ENCODE peak calls at places on chromosomes 7 and 10, in seven cellular contexts. D, N, O, L, T, R and M are unnamed samples.

GRCh38 chr7:137093198-137093597 is 224.7 kb downstream of the CHRM2 start:
- DNase-seq in D (no peak), N (no peak), O (no peak), L (no peak), T (no peak), R (no peak), M (no peak)

GRCh38 chr10:97017474-97017903 is 168.3 kb downstream of the SLIT1 start:
- DNase-seq in D (no peak), N (no peak), O (no peak), L (no peak), T (no peak), R (no peak), M (no peak)

GRCh38 chr7:55073051-55073511 is 54.3 kb downstream of the EGFR start:
- DNase-seq in D (no peak), N (peak), O (no peak), L (no peak), T (no peak), R (peak), M (no peak)

GRCh38 chr10:132132391-132132841 is 54.3 kb upstream of the DPYSL4 start:
- DNase-seq in D (no peak), N (no peak), O (no peak), L (no peak), T (no peak), R (no peak), M (no peak)

GRCh38 chr10:18594574-18595156 is 56.7 kb downstream of the NSUN6 start:
- DNase-seq in D (no peak), N (no peak), O (no peak), L (peak), T (no peak), R (no peak), M (no peak)

GRCh38 chr7:53358301-53358700 is 322.9 kb downstream of the POM121L12 start:
- DNase-seq in D (no peak), N (no peak), O (no peak), L (no peak), T (no peak), R (no peak), M (no peak)

GRCh38 chr10:112225771-112226438 is 42.3 kb upstream of the GPAM start:
- DNase-seq in D (no peak), N (no peak), O (no peak), L (no peak), T (no peak), R (no peak), M (no peak)

GRCh38 chr10:34002896-34003295 is 668.4 kb upstream of the NRP1 start:
- DNase-seq in D (no peak), N (no peak), O (no peak), L (no peak), T (no peak), R (no peak), M (no peak)

GRCh38 chr10:75495434-75496190 is 64.2 kb downstream of the LRMDA start:
- DNase-seq in D (no peak), N (no peak), O (no peak), L (no peak), T (no peak), R (no peak), M (no peak)

GRCh38 chr10:44416021-44416758 is 31.3 kb upstream of the CXCL12 start:
- DNase-seq in D (peak), N (peak), O (peak), L (no peak), T (no peak), R (no peak), M (no peak)

GRCh38 chr10:34295142-34295548 is 520.0 kb downstream of the PARD3 start:
- DNase-seq in D (no peak), N (peak), O (no peak), L (no peak), T (no peak), R (peak), M (no peak)

GRCh38 chr10:80555415-80555814 is 17.7 kb downstream of the SH2D4B start:
- DNase-seq in D (no peak), N (no peak), O (no peak), L (no peak), T (no peak), R (no peak), M (no peak)

GRCh38 chr7:5629941-5630340 is 151.5 kb downstream of the RNF216 start:
- DNase-seq in D (no peak), N (peak), O (no peak), L (no peak), T (peak), R (peak), M (no peak)

GRCh38 chr10:115117301-115117700 is 24.1 kb downstream of the ATRNL1 start:
- DNase-seq in D (no peak), N (no peak), O (no peak), L (no peak), T (no peak), R (no peak), M (no peak)

GRCh38 chr10:14409247-14409646 is 78.5 kb upstream of the FRMD4A start:
- DNase-seq in D (no peak), N (no peak), O (no peak), L (no peak), T (no peak), R (no peak), M (no peak)

GRCh38 chr10:13795653-13796555 is 209.1 kb downstream of the PRPF18 start:
- DNase-seq in D (no peak), N (no peak), O (no peak), L (no peak), T (no peak), R (no peak), M (no peak)

GRCh38 chr7:129150199-129150996 is 5.9 kb downstream of the TSPAN33 start:
- DNase-seq in D (no peak), N (no peak), O (no peak), L (no peak), T (no peak), R (no peak), M (no peak)

DNA sequence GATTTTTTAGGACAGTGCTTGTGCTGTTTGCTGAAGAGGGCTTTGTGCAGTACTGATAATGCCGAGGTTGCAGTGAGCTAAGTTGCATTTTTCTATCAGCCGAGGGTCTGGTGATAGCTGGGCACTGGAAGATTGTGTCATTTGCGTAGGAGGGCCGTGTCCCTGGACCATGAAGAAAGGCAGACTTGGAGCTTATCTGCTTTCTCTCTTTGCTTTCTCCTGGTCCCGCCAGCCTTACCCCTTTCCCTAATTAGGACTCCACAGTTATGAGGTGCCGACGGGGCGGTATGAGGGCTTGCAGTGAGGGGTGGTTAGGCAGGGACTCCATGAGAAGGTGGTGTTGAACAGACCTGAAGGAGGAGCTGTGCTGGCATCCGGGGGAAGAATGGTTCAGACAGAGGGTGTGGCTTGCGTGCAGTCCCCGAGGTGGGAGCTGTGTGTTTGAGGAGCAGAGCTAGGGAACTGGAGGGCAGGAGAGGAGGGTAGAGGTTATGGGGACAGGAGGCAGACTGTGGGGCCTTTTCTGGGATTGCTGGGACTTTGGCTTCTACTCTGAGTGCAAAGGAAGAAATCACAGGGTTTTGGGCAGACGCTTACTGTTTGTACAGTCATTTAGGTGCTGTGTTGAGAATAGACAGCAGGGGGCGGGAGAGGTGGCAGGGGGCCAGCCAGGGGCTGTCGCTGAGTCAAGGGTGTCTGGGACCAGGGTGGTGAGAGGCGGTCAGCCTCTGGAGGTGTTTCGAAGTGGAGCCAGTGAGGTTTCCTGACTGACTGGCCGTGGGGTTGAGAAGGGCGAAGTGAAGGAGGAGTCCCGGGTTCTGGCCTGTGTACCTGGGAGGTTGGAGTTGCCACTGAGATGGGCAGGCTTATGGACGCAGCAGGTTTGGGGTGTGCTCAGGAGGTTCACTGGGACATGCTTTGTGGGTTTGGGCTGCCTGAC is 43.4 kb downstream of the PRF1 start:
- DNase-seq in D (no peak), N (peak), O (peak), L (peak), T (peak), R (peak), M (peak)
- TF ChIP-seq CTCF in D (peak), N (peak), O (peak), L (peak), T (peak), R (peak), M (no peak)

DNA sequence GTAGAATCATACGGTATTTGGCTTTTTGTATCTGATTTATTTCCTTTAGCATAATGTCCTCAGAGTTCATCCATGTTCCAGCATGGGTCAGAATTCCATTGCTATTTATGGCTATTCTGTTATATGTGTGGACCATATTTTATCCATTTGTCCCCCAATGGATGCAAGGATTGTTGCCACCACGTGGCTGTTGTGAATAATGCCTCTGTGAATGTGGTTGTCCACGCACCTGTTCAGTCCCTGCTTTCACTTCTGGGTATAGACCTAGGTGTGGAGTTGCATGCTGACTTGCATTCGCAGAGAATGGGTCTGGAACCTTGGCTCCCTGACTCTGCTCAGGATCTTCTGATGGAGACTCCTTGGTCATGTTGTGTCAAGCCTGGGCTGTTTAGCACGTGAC is 199.9 kb downstream of the CAMK1D start:
- DNase-seq in D (no peak), N (no peak), O (no peak), L (no peak), T (peak), R (no peak), M (no peak)
- TF ChIP-seq CTCF in D (no peak), N (no peak), O (no peak), L (no peak), T (peak), R (no peak), M (no peak)

DNA sequence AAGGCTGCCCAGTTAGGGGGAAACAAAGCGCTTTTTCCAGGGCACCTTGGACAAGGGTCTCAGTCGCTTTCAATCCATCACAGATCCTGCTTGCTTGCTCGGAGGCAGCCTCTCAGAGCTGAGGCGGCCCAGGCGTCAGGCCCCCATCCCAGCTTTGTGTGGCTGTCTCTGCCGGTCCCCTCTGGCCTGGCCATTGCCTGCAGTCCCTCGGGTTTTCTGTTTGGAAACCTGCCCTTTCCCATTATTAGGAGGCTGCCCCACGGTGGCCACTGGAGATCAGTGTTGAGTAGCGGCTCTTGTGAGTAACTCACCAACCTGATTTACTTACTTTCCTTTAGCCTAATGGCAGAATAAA is 216.1 kb downstream of the GLRX3 start:
- DNase-seq in D (no peak), N (no peak), O (no peak), L (no peak), T (no peak), R (no peak), M (peak)
- TF ChIP-seq CTCF in D (no peak), N (no peak), O (no peak), L (no peak), T (no peak), R (no peak), M (no peak)

GRCh38 chr7:132250480-132251326 is 325.6 kb downstream of the PLXNA4 start:
- DNase-seq in D (no peak), N (no peak), O (no peak), L (no peak), T (no peak), R (no peak), M (no peak)

GRCh38 chr7:132251327-132251659 is 325.0 kb downstream of the PLXNA4 start:
- DNase-seq in D (peak), N (no peak), O (peak), L (no peak), T (no peak), R (no peak), M (no peak)

GRCh38 chr7:132248841-132249590 is 327.3 kb downstream of the PLXNA4 start:
- DNase-seq in D (no peak), N (no peak), O (no peak), L (no peak), T (no peak), R (no peak), M (no peak)

GRCh38 chr7:132247995-132248618 is 328.2 kb downstream of the PLXNA4 start:
- DNase-seq in D (no peak), N (no peak), O (no peak), L (no peak), T (no peak), R (no peak), M (no peak)

DNA sequence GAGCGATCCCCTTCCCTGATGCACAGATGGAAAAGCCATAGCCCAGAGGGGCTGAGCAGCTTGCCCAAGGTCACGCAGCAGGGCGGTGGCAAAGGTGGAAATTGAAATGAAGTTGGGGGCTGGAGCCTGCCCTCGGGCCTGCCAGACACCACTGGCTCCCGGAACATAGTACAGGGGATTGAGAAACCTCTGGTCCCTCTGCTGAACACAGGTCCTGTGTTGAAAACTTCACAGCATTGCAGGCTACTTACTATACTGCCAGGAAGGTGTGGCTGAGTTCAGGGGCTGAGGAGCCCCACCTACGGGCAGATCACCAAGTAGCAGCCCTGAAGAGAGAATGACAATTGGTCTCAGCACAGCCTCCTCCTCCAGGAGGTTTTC is 326.7 kb downstream of the PLXNA4 start:
- DNase-seq in D (no peak), N (no peak), O (no peak), L (peak), T (no peak), R (no peak), M (no peak)
- TF ChIP-seq CTCF in D (no peak), N (no peak), O (peak), L (no peak), T (peak), R (peak), M (no peak)

DNA sequence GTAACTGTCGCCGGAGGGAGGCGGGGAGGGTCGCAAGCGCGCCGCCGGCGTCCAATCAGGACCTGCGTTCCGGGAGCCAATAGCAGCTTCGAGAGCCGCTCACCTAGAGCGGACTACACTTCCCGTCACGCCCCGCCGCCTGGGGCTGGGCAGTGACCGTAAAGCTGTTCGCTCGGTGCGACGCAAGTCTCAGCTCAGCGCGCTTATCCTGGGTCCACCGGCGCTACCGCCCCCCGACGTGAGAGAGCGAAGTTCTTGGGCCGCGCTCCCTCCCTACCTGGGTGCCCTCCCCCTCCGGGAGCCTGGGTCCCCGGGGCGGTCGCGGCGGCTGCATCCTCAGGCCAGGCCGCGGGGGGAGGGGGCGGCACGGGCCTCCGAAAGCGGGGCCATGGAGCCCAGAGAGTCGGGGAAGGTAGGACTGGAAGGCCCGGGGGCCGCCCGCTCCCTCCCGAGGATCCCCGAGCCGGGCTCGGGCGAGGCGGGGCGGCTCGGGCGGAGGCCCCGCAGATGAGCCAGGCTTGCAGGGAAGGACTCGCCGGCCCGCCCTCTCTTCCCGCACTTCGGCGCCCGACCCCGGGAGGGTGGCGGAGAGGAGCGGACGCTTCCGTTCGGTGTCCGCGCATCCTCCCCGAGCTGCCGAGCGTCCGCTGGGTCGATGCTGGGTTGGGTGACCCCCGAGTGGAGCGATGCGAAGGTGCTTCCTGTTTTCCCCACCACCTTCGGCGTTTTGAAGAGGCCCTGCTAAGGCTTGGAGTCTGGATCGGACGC is at the start of gene ZNF862:
- DNase-seq in D (peak), N (peak), O (peak), L (peak), T (peak), R (peak), M (peak)
- TF ChIP-seq CTCF in D (no peak), N (no peak), O (no peak), L (no peak), T (no peak), R (peak), M (no peak)